ENCODE peak calls at places on chromosomes 2 and 18, in nine cellular contexts. L is aorta; A is heart right ventricle; I is CD4-positive, alpha-beta memory T cell; E is GM23248; Y is SJCRH30; W is endodermal cell; G is uterus; B is CD8-positive, alpha-beta T cell. V is an unnamed sample.

GRCh38 chr2:184543832-184544231 is 54.5 kb upstream of the ZNF804A start:
- DNase-seq in L (no peak), A (no peak), I (no peak), E (no peak), Y (no peak), W (no peak), G (no peak), B (no peak), V (no peak)

GRCh38 chr2:43361286-43361685 is 134.9 kb upstream of the ZFP36L2 start:
- DNase-seq in L (no peak), A (no peak), I (no peak), E (peak; percentile 64), Y (no peak), W (no peak), G (no peak), B (no peak), V (no peak)

GRCh38 chr2:17620841-17621240 is 80.3 kb downstream of the VSNL1 start:
- DNase-seq in L (no peak), A (no peak), I (no peak), E (peak; percentile 68), Y (no peak), W (no peak), G (no peak), B (no peak), V (no peak)

GRCh38 chr2:104872866-104873688 is 19.2 kb downstream of the POU3F3 start:
- DNase-seq in L (no peak), A (peak; percentile 70), I (no peak), E (peak; percentile 84), Y (peak; percentile 58), W (peak; percentile 90), G (no peak), B (no peak), V (peak; percentile 69)

GRCh38 chr2:95384854-95385569 is 17.5 kb upstream of the FAHD2A start:
- DNase-seq in L (no peak), A (peak; percentile 4), I (no peak), E (peak; percentile 14), Y (no peak), W (peak; percentile 75), G (no peak), B (no peak), V (no peak)

GRCh38 chr2:62217980-62218379 is 22.1 kb downstream of the B3GNT2 start:
- DNase-seq in L (no peak), A (no peak), I (no peak), E (peak; percentile 81), Y (no peak), W (no peak), G (no peak), B (no peak), V (no peak)

GRCh38 chr2:28366496-28367282 is 26.0 kb upstream of the FOSL2 start:
- DNase-seq in L (peak; percentile 55), A (peak; percentile 25), I (peak; percentile 83), E (no peak), Y (peak; percentile 48), W (no peak), G (no peak), B (peak; percentile 77), V (no peak)

GRCh38 chr2:109448946-109449788 is 164.6 kb downstream of the SEPTIN10 start:
- DNase-seq in L (peak; percentile 67), A (peak; percentile 71), I (no peak), E (no peak), Y (peak; percentile 59), W (peak; percentile 27), G (peak; percentile 14), B (no peak), V (no peak)

GRCh38 chr2:73111300-73112025 is 1.3 kb downstream of the RAB11FIP5 start:
- DNase-seq in L (peak; percentile 53), A (peak; percentile 23), I (peak; percentile 9), E (peak; percentile 76), Y (no peak), W (peak; percentile 86), G (no peak), B (no peak), V (no peak)

GRCh38 chr2:70985283-70985688 is 6.9 kb downstream of the ANKRD53 start:
- DNase-seq in L (peak; percentile 40), A (no peak), I (no peak), E (no peak), Y (no peak), W (no peak), G (peak; percentile 9), B (peak; percentile 42), V (no peak)

GRCh38 chr2:180006236-180006635 is 861 bp downstream of the CWC22 start:
- DNase-seq in L (no peak), A (no peak), I (peak; percentile 3), E (peak; percentile 18), Y (no peak), W (no peak), G (no peak), B (no peak), V (no peak)

GRCh38 chr2:103526757-103527156 is 764.9 kb downstream of the TMEM182 start:
- DNase-seq in L (no peak), A (no peak), I (no peak), E (no peak), Y (no peak), W (no peak), G (no peak), B (no peak), V (no peak)

GRCh38 chr2:103527278-103527677 is 765.4 kb downstream of the TMEM182 start:
- DNase-seq in L (no peak), A (no peak), I (no peak), E (no peak), Y (no peak), W (no peak), G (no peak), B (no peak), V (no peak)

GRCh38 chr2:103520547-103520946 is 758.7 kb downstream of the TMEM182 start:
- DNase-seq in L (no peak), A (no peak), I (no peak), E (no peak), Y (no peak), W (no peak), G (no peak), B (no peak), V (no peak)

GRCh38 chr2:103525757-103526156 is 763.9 kb downstream of the TMEM182 start:
- DNase-seq in L (no peak), A (no peak), I (no peak), E (no peak), Y (no peak), W (no peak), G (no peak), B (no peak), V (no peak)
- H3K9me3 ChIP-seq in L (no peaks in the 10 kb centered on the region), A (no peaks in the 10 kb centered on the region), I (no peaks in the 10 kb centered on the region), E (no peaks in the 10 kb centered on the region), Y (no peaks in the 10 kb centered on the region), W (no peaks in the 10 kb centered on the region), G (no peaks in the 10 kb centered on the region), B (no peaks in the 10 kb centered on the region), V (no peaks in the 10 kb centered on the region)

GRCh38 chr2:217055624-217056023 is 195.8 kb upstream of the TNP1 start:
- DNase-seq in L (no peak), A (no peak), I (no peak), E (no peak), Y (no peak), W (no peak), G (no peak), B (no peak), V (no peak)
- H3K27me3 ChIP-seq in L (no peaks in the 10 kb centered on the region), A (no peaks in the 10 kb centered on the region), I (no peaks in the 10 kb centered on the region), E (no peaks in the 10 kb centered on the region), Y (no peaks in the 10 kb centered on the region), W (no peaks in the 10 kb centered on the region), G (no peaks in the 10 kb centered on the region), B (no peaks in the 10 kb centered on the region), V (no peaks in the 10 kb centered on the region)

DNA sequence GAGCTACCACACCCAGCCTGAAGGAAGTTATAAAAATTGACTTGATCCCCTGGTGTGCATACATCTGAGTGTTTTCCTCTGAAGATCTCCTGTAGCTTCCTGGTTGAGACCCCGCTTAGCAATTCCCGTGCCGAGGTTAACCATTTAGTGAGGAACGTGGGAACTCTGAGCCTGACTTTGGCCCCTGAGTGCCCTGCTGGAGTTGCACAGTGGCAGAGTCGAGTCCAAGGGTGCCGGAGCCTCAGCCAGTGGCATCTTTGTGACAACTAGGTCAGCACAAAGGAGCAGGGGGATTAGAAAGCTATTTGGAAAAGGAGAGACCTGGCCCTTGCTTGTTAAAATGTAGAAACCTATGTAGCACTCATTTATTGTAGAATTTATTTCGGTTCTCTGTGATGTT is 561.2 kb upstream of the SALL3 start:
- DNase-seq in L (no peak), A (no peak), I (no peak), E (no peak), Y (no peak), W (no peak), G (no peak), B (no peak), V (no peak)
- H3K9me3 ChIP-seq in L (no peaks in the 10 kb centered on the region), A (no peaks in the 10 kb centered on the region), I (no peaks in the 10 kb centered on the region), E (no peaks in the 10 kb centered on the region), Y (no peaks in the 10 kb centered on the region), W (no peaks in the 10 kb centered on the region), G (no peaks in the 10 kb centered on the region), B (no peaks in the 10 kb centered on the region), V (no peaks in the 10 kb centered on the region)

GRCh38 chr2:144643537-144644336 is 123.8 kb upstream of the ZEB2 start:
- DNase-seq in L (no peak), A (no peak), I (no peak), E (no peak), Y (no peak), W (no peak), G (no peak), B (no peak), V (no peak)
- H3K27me3 ChIP-seq in L (no peaks in the 10 kb centered on the region), A (no peaks in the 10 kb centered on the region), I (no peaks in the 10 kb centered on the region), E (no peaks in the 10 kb centered on the region), Y (no peaks in the 10 kb centered on the region), W (peaks cover 68% of the 10 kb centered on the region), G (no peaks in the 10 kb centered on the region), B (no peaks in the 10 kb centered on the region), V (no peaks in the 10 kb centered on the region)

GRCh38 chr18:72324677-72325076 is 219.5 kb downstream of the CBLN2 start:
- DNase-seq in L (no peak), A (no peak), I (no peak), E (no peak), Y (no peak), W (no peak), G (no peak), B (no peak), V (no peak)
- H3K9me3 ChIP-seq in L (no peaks in the 10 kb centered on the region), A (no peaks in the 10 kb centered on the region), I (no peaks in the 10 kb centered on the region), E (no peaks in the 10 kb centered on the region), Y (no peaks in the 10 kb centered on the region), W (peaks cover 45% of the 10 kb centered on the region), G (no peaks in the 10 kb centered on the region), B (no peaks in the 10 kb centered on the region), V (no peaks in the 10 kb centered on the region)